ENCODE peak calls at places on chromosomes 16 and 17, in eight cellular contexts. F, L, D, B, S, N, I and A are unnamed samples.

GRCh38 chr17:30363715-30364202 is 15.0 kb upstream of the CPD start:
- DNase-seq in S (no peak), I (peak), B (no peak), N (no peak), D (no peak), L (no peak), F (peak), A (peak)

GRCh38 chr17:164536-165235 is 16.8 kb downstream of the DOC2B start:
- DNase-seq in L (no peak), S (peak), F (peak), D (no peak), N (peak), B (no peak), I (peak), A (peak)

GRCh38 chr17:47961406-47961805 is 3.7 kb upstream of the PRR15L start:
- DNase-seq in S (no peak), B (no peak), I (no peak), N (no peak), D (no peak), L (no peak), F (no peak), A (no peak)

GRCh38 chr17:45127209-45127582 is 5.1 kb downstream of the PLCD3 start:
- DNase-seq in F (peak), S (no peak), L (no peak), B (no peak), N (no peak), D (no peak), I (no peak), A (no peak)

GRCh38 chr17:80384078-80384960 is 30.6 kb upstream of the ENDOV start:
- DNase-seq in I (no peak), F (no peak), D (no peak), B (no peak), N (peak), S (no peak), L (no peak), A (peak)

GRCh38 chr16:67236551-67237395 is 9.8 kb downstream of the TMEM208 start:
- DNase-seq in I (peak), N (peak), S (no peak), B (no peak), L (peak), D (peak), F (no peak), A (peak)

GRCh38 chr17:28728364-28729200 is at the start of gene NEK8:
- DNase-seq in F (peak), I (peak), B (peak), D (peak), N (peak), S (peak), L (peak), A (peak)

GRCh38 chr17:45949755-45950320 is 49.2 kb upstream of the STH start:
- DNase-seq in S (no peak), I (no peak), N (no peak), B (no peak), D (no peak), L (no peak), F (no peak), A (no peak)

GRCh38 chr16:88691924-88692560 is 5.7 kb upstream of the SNAI3 start:
- DNase-seq in F (no peak), B (no peak), N (no peak), S (no peak), D (no peak), L (peak), I (no peak), A (peak)

GRCh38 chr17:57253307-57254065 is 2.8 kb upstream of the MSI2 start:
- DNase-seq in D (no peak), N (no peak), F (no peak), I (no peak), S (no peak), L (no peak), B (no peak), A (no peak)

GRCh38 chr16:18069683-18070082 is 266.9 kb downstream of the NPIPA8 start:
- DNase-seq in F (no peak), B (no peak), N (no peak), I (no peak), D (no peak), S (no peak), L (no peak), A (no peak)

GRCh38 chr16:84942786-84943185 is 68.5 kb downstream of the ZDHHC7 start:
- DNase-seq in S (no peak), L (no peak), N (no peak), B (no peak), F (no peak), D (no peak), I (no peak), A (no peak)

GRCh38 chr16:76705883-76706282 is 428.7 kb downstream of the CNTNAP4 start:
- DNase-seq in B (no peak), I (no peak), F (no peak), S (no peak), N (no peak), L (no peak), D (no peak), A (no peak)

GRCh38 chr17:18323007-18323406 is 7.9 kb downstream of the SMCR8 start:
- DNase-seq in S (no peak), D (no peak), B (no peak), F (no peak), I (peak), N (no peak), L (no peak), A (no peak)

GRCh38 chr17:50051606-50052005 is 4.3 kb upstream of the ITGA3 start:
- DNase-seq in S (no peak), L (no peak), I (no peak), N (no peak), F (no peak), B (no peak), D (no peak), A (no peak)
- H3K27ac ChIP-seq in S (peak), L (no peak), I (peak), N (no peak), F (peak), B (peak), D (peak), A (no peak)

GRCh38 chr16:822174-822908 is 21.8 kb upstream of the GNG13 start:
- DNase-seq in F (no peak), N (no peak), S (no peak), B (no peak), D (no peak), L (no peak), I (no peak), A (no peak)

GRCh38 chr16:825298-826061 is 24.9 kb upstream of the GNG13 start:
- DNase-seq in I (no peak), S (no peak), D (no peak), N (no peak), B (no peak), F (no peak), L (no peak), A (no peak)

GRCh38 chr16:824194-824593 is 23.7 kb upstream of the GNG13 start:
- DNase-seq in F (no peak), L (no peak), B (no peak), D (no peak), I (no peak), S (no peak), N (no peak), A (no peak)

GRCh38 chr16:822909-823297 is 22.4 kb upstream of the GNG13 start:
- DNase-seq in N (no peak), F (no peak), D (no peak), I (no peak), S (no peak), B (no peak), L (no peak), A (no peak)

GRCh38 chr16:824601-825000 is 24.1 kb upstream of the GNG13 start:
- DNase-seq in B (no peak), I (no peak), N (no peak), D (no peak), S (no peak), L (no peak), F (no peak), A (no peak)
- TF ChIP-seq POLR2A in B (no peak), I (no peak), N (no peak), D (no peak), S (no peak), L (no peak), F (no peak), A (no peak)

GRCh38 chr16:49121636-49122035 is 160.0 kb downstream of the CBLN1 start:
- DNase-seq in I (no peak), N (no peak), D (no peak), B (no peak), L (no peak), F (no peak), S (no peak), A (no peak)
- H3K27ac ChIP-seq in I (no peak), N (no peak), D (no peak), B (no peak), L (no peak), F (no peak), S (no peak), A (no peak)

GRCh38 chr16:3234543-3235541 is at the start of gene ZNF200:
- DNase-seq in F (peak), N (peak), I (peak), D (peak), S (peak), L (peak), B (peak), A (peak)
- TF ChIP-seq POLR2A in F (no peak), N (peak), I (peak), D (peak), S (peak), L (peak), B (no peak), A (peak)

GRCh38 chr16:65816556-65816955 is 549.9 kb upstream of the CDH5 start:
- DNase-seq in N (no peak), L (no peak), F (no peak), D (no peak), I (no peak), S (no peak), B (no peak), A (no peak)

GRCh38 chr16:65815707-65816106 is 550.8 kb upstream of the CDH5 start:
- DNase-seq in N (no peak), S (no peak), F (no peak), I (no peak), D (no peak), L (no peak), B (no peak), A (no peak)

GRCh38 chr16:65822148-65822547 is 544.3 kb upstream of the CDH5 start:
- DNase-seq in I (no peak), L (no peak), F (no peak), S (no peak), B (no peak), D (no peak), N (no peak), A (no peak)

GRCh38 chr16:65817066-65817465 is 549.4 kb upstream of the CDH5 start:
- DNase-seq in B (no peak), I (no peak), N (no peak), S (no peak), F (no peak), L (no peak), D (no peak), A (no peak)

DNA sequence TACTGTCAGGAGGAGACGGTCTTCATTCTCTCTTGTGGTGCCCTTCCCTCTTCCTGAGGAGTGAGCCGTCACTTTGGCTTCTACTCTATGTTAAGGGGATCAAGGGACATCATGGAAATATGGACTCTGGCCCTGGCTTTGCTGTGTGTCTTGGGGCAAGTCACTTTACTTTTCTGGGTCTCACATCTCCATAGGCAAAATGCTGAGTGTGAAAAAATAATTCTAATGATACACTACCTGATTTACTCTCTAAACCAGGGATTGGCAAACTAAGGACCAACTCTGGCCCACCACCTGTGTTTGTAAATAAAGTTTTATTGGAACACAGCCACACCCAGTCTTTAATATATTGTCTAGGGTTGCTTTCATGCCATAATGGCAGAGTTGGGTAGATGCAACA is 548.7 kb upstream of the CDH5 start:
- DNase-seq in S (no peak), B (no peak), D (no peak), F (no peak), N (no peak), L (no peak), I (no peak), A (no peak)
- H3K27ac ChIP-seq in S (no peak), B (no peak), D (no peak), F (no peak), N (no peak), L (no peak), I (no peak), A (no peak)

GRCh38 chr17:75393523-75394331 is 11.8 kb downstream of the GRB2 start:
- DNase-seq in I (peak), B (peak), N (peak), L (peak), F (peak), D (peak), S (peak), A (peak)
- TF ChIP-seq POLR2A in I (peak), B (peak), N (peak), L (peak), F (no peak), D (peak), S (peak), A (peak)

GRCh38 chr16:69754143-69754468 is 620 bp downstream of the NOB1 start:
- DNase-seq in S (no peak), D (no peak), L (no peak), B (no peak), F (no peak), N (no peak), I (no peak), A (no peak)
- H3K27ac ChIP-seq in S (peak), D (peak), L (peak), B (peak), F (no peak), N (peak), I (peak), A (peak)

GRCh38 chr16:9238346-9238745 is 146.9 kb downstream of the HAPSTR1 start:
- DNase-seq in F (no peak), N (no peak), I (no peak), B (no peak), L (no peak), S (no peak), D (no peak), A (no peak)
- TF ChIP-seq POLR2A in F (no peak), N (no peak), I (no peak), B (no peak), L (no peak), S (no peak), D (no peak), A (no peak)

GRCh38 chr17:76792348-76792747 is 54.4 kb downstream of the MFSD11 start:
- DNase-seq in B (no peak), I (no peak), F (no peak), N (no peak), S (no peak), L (no peak), D (no peak), A (no peak)
- H3K27ac ChIP-seq in B (no peak), I (no peak), F (no peak), N (no peak), S (no peak), L (no peak), D (no peak), A (no peak)

GRCh38 chr17:42311240-42312034 is 23.1 kb downstream of the STAT5A start:
- DNase-seq in B (peak), L (peak), S (peak), F (peak), N (peak), D (no peak), I (peak), A (peak)
- TF ChIP-seq POLR2A in B (no peak), L (no peak), S (no peak), F (no peak), N (peak), D (no peak), I (no peak), A (no peak)